ENCODE peak calls at places on chromosomes 11 and 22, in eight cellular contexts. I is anterior cingulate cortex; O is activated CD8-positive, alpha-beta memory T cell treated with anti-CD3 and anti-CD28 coated beads for 4 hours; K is stromal cell of bone marrow; T is left kidney; U is lower leg skin; C is Kasumi-1; V is NCI-H69. W is an unnamed sample.

GRCh38 chr11:18352581-18352980 is 30.2 kb downstream of the GTF2H1 start:
- DNase-seq in O (no peak), K (no peak), I (no peak), U (no peak), V (no peak), C (no peak), T (no peak), W (no peak)

GRCh38 chr22:45308624-45309421 is 911 bp upstream of the FAM118A start:
- DNase-seq in U (peak), K (no peak), T (peak), I (no peak), V (peak), C (no peak), O (no peak), W (no peak)

GRCh38 chr11:76543006-76543703 is 98.3 kb downstream of the EMSY start:
- DNase-seq in U (no peak), K (no peak), V (no peak), C (no peak), O (no peak), T (no peak), I (no peak), W (no peak)

GRCh38 chr22:40107244-40107643 is 70.5 kb upstream of the TNRC6B start:
- DNase-seq in O (no peak), I (no peak), C (no peak), K (no peak), V (no peak), T (no peak), U (no peak), W (no peak)

GRCh38 chr11:65530157-65530496 is 5.2 kb downstream of the SCYL1 start:
- DNase-seq in V (no peak), C (no peak), O (no peak), T (no peak), U (no peak), I (no peak), K (no peak), W (no peak)

GRCh38 chr22:23478175-23478574 is 101.9 kb downstream of the IGLL1 start:
- DNase-seq in C (no peak), V (peak), U (no peak), I (no peak), T (no peak), K (no peak), O (no peak), W (no peak)

GRCh38 chr11:65425105-65425970 is 2.7 kb downstream of the NEAT1 start:
- DNase-seq in T (peak), V (peak), C (peak), O (peak), U (peak), I (no peak), K (peak), W (peak)

GRCh38 chr22:49534386-49534785 is 293.3 kb downstream of the BRD1 start:
- DNase-seq in O (no peak), V (no peak), U (peak), K (no peak), C (no peak), T (no peak), I (no peak), W (no peak)

GRCh38 chr22:22341736-22342135 is 97.2 kb downstream of the VPREB1 start:
- DNase-seq in V (no peak), K (no peak), U (no peak), I (no peak), C (no peak), O (no peak), T (no peak), W (no peak)

GRCh38 chr11:14248577-14248976 is 110.4 kb downstream of the RRAS2 start:
- DNase-seq in T (peak), U (no peak), V (peak), I (peak), K (no peak), O (no peak), C (no peak), W (no peak)

GRCh38 chr11:116825854-116826750 is 3.0 kb upstream of the APOA4 start:
- DNase-seq in C (no peak), K (no peak), U (no peak), V (no peak), O (no peak), I (no peak), T (no peak), W (no peak)

GRCh38 chr11:33258631-33259184 is 1.5 kb downstream of the HIPK3 start:
- DNase-seq in C (peak), T (no peak), K (no peak), I (no peak), V (no peak), U (no peak), O (no peak), W (no peak)

GRCh38 chr22:22853713-22854112 is 33.9 kb upstream of the IGLL5 start:
- DNase-seq in U (no peak), V (no peak), T (no peak), I (no peak), O (no peak), K (no peak), C (no peak), W (no peak)

GRCh38 chr11:46295996-46296519 is 18.6 kb downstream of the CREB3L1 start:
- DNase-seq in C (no peak), I (no peak), K (no peak), T (no peak), V (no peak), U (no peak), O (no peak), W (no peak)

GRCh38 chr22:48779211-48779643 is 1048.4 kb downstream of the BRD1 start:
- DNase-seq in K (no peak), C (no peak), V (no peak), U (peak), T (no peak), O (no peak), I (no peak), W (no peak)

W was measured in T-helper 22 cell.